ENCODE peak calls at places on chromosome X, in six cellular contexts. One of them, this sample, is unnamed.

GRCh38 chrX:137195991-137196390 is 162.2 kb upstream of the GPR101 start:
- DNase-seq in H1: no peak
- DNase-seq in K562: no peak
- DNase-seq in GM12878: no peak
- DNase-seq in HepG2: no peak
- DNase-seq in SK-N-SH: no peak
- DNase-seq in this sample: no peak

GRCh38 chrX:21960569-21960968 is 20.1 kb downstream of the SMS start:
- DNase-seq in H1: no peak
- DNase-seq in K562: peak
- DNase-seq in GM12878: no peak
- DNase-seq in HepG2: peak
- DNase-seq in SK-N-SH: no peak
- DNase-seq in this sample: no peak

GRCh38 chrX:108735680-108736508 is 469 bp downstream of the IRS4 start:
- DNase-seq in H1: no peak
- DNase-seq in K562: no peak
- DNase-seq in GM12878: no peak
- DNase-seq in HepG2: no peak
- DNase-seq in SK-N-SH: peak
- DNase-seq in this sample: no peak

GRCh38 chrX:140524556-140524955 is 19.7 kb upstream of the SOX3 start:
- DNase-seq in H1: no peak
- DNase-seq in K562: no peak
- DNase-seq in GM12878: no peak
- DNase-seq in HepG2: no peak
- DNase-seq in SK-N-SH: no peak
- DNase-seq in this sample: peak

GRCh38 chrX:119015407-119016242 is 41.2 kb downstream of the LONRF3 start:
- DNase-seq in H1: no peak
- DNase-seq in K562: no peak
- DNase-seq in GM12878: peak
- DNase-seq in HepG2: no peak
- DNase-seq in SK-N-SH: no peak
- DNase-seq in this sample: peak

GRCh38 chrX:107747596-107748161 is 27.9 kb downstream of the TSC22D3 start:
- DNase-seq in H1: no peak
- DNase-seq in K562: no peak
- DNase-seq in GM12878: no peak
- DNase-seq in HepG2: no peak
- DNase-seq in SK-N-SH: no peak
- DNase-seq in this sample: peak

GRCh38 chrX:130082244-130083106 is 27.8 kb downstream of the ELF4 start:
- DNase-seq in H1: no peak
- DNase-seq in K562: peak
- DNase-seq in GM12878: no peak
- DNase-seq in HepG2: no peak
- DNase-seq in SK-N-SH: no peak
- DNase-seq in this sample: no peak

GRCh38 chrX:94831364-94831763 is 1157.4 kb downstream of the FAM133A start:
- DNase-seq in H1: no peak
- DNase-seq in K562: no peak
- DNase-seq in GM12878: no peak
- DNase-seq in HepG2: no peak
- DNase-seq in SK-N-SH: peak
- DNase-seq in this sample: peak

GRCh38 chrX:33339219-33339618 is 127.9 kb upstream of the DMD start:
- DNase-seq in H1: no peak
- DNase-seq in K562: no peak
- DNase-seq in GM12878: no peak
- DNase-seq in HepG2: no peak
- DNase-seq in SK-N-SH: no peak
- DNase-seq in this sample: peak

GRCh38 chrX:141917801-141918200 is 14.1 kb downstream of the MAGEC1 start:
- DNase-seq in H1: no peak
- DNase-seq in K562: no peak
- DNase-seq in GM12878: no peak
- DNase-seq in HepG2: no peak
- DNase-seq in SK-N-SH: no peak
- DNase-seq in this sample: no peak

GRCh38 chrX:133151320-133151719 is 54.4 kb upstream of the USP26 start:
- DNase-seq in H1: no peak
- DNase-seq in K562: no peak
- DNase-seq in GM12878: no peak
- DNase-seq in HepG2: peak
- DNase-seq in SK-N-SH: no peak
- DNase-seq in this sample: no peak

GRCh38 chrX:9503261-9503660 is 38.4 kb downstream of the TBL1X start:
- DNase-seq in H1: no peak
- DNase-seq in K562: no peak
- DNase-seq in GM12878: no peak
- DNase-seq in HepG2: no peak
- DNase-seq in SK-N-SH: no peak
- DNase-seq in this sample: no peak

GRCh38 chrX:104469771-104470170 is 96.2 kb upstream of the IL1RAPL2 start:
- DNase-seq in H1: no peak
- DNase-seq in K562: no peak
- DNase-seq in GM12878: no peak
- DNase-seq in HepG2: no peak
- DNase-seq in SK-N-SH: no peak
- DNase-seq in this sample: no peak

GRCh38 chrX:25012793-25013592 is 2.8 kb downstream of the ARX start:
- DNase-seq in H1: no peak
- DNase-seq in K562: no peak
- DNase-seq in GM12878: no peak
- DNase-seq in HepG2: no peak
- DNase-seq in SK-N-SH: peak
- DNase-seq in this sample: no peak

GRCh38 chrX:103310592-103311400 is at the start of gene BEX2:
- DNase-seq in H1: peak
- DNase-seq in K562: peak
- DNase-seq in GM12878: no peak
- DNase-seq in HepG2: no peak
- DNase-seq in SK-N-SH: peak
- DNase-seq in this sample: no peak

GRCh38 chrX:40360557-40360956 is 220.2 kb upstream of the ATP6AP2 start:
- DNase-seq in H1: no peak
- DNase-seq in K562: no peak
- DNase-seq in GM12878: no peak
- DNase-seq in HepG2: no peak
- DNase-seq in SK-N-SH: no peak
- DNase-seq in this sample: no peak

GRCh38 chrX:27675493-27675892 is 85.3 kb downstream of the DCAF8L2 start:
- DNase-seq in H1: no peak
- DNase-seq in K562: no peak
- DNase-seq in GM12878: no peak
- DNase-seq in HepG2: no peak
- DNase-seq in SK-N-SH: no peak
- DNase-seq in this sample: peak

GRCh38 chrX:103615781-103616180 is 8.0 kb downstream of the TCEAL3 start:
- DNase-seq in H1: no peak
- DNase-seq in K562: no peak
- DNase-seq in GM12878: no peak
- DNase-seq in HepG2: no peak
- DNase-seq in SK-N-SH: no peak
- DNase-seq in this sample: peak

GRCh38 chrX:149284616-149285015 is 220.5 kb downstream of the IDS start:
- DNase-seq in H1: no peak
- DNase-seq in K562: no peak
- DNase-seq in GM12878: no peak
- DNase-seq in HepG2: no peak
- DNase-seq in SK-N-SH: no peak
- DNase-seq in this sample: no peak

GRCh38 chrX:136768469-136769084 is 12.2 kb downstream of the ARHGEF6 start:
- DNase-seq in H1: peak
- DNase-seq in K562: peak
- DNase-seq in GM12878: no peak
- DNase-seq in HepG2: no peak
- DNase-seq in SK-N-SH: peak
- DNase-seq in this sample: peak

GRCh38 chrX:72569786-72570185 is 2.9 kb downstream of the HDAC8 start:
- DNase-seq in H1: no peak
- DNase-seq in K562: no peak
- DNase-seq in GM12878: no peak
- DNase-seq in HepG2: no peak
- DNase-seq in SK-N-SH: no peak
- DNase-seq in this sample: peak

GRCh38 chrX:131792356-131792749 is 230.7 kb upstream of the STK26 start:
- DNase-seq in H1: no peak
- DNase-seq in K562: no peak
- DNase-seq in GM12878: peak
- DNase-seq in HepG2: no peak
- DNase-seq in SK-N-SH: peak
- DNase-seq in this sample: peak

GRCh38 chrX:101803451-101803850 is 128.4 kb downstream of the ZMAT1 start:
- DNase-seq in H1: no peak
- DNase-seq in K562: no peak
- DNase-seq in GM12878: no peak
- DNase-seq in HepG2: no peak
- DNase-seq in SK-N-SH: no peak
- DNase-seq in this sample: peak

GRCh38 chrX:40465735-40466551 is 114.8 kb upstream of the ATP6AP2 start:
- DNase-seq in H1: no peak
- DNase-seq in K562: peak
- DNase-seq in GM12878: no peak
- DNase-seq in HepG2: no peak
- DNase-seq in SK-N-SH: no peak
- DNase-seq in this sample: no peak

GRCh38 chrX:135572436-135572835 is 52.0 kb downstream of the INTS6L start:
- DNase-seq in H1: no peak
- DNase-seq in K562: no peak
- DNase-seq in GM12878: no peak
- DNase-seq in HepG2: no peak
- DNase-seq in SK-N-SH: peak
- DNase-seq in this sample: peak

GRCh38 chrX:42241421-42241820 is 318.1 kb upstream of the CASK start:
- DNase-seq in H1: no peak
- DNase-seq in K562: no peak
- DNase-seq in GM12878: no peak
- DNase-seq in HepG2: no peak
- DNase-seq in SK-N-SH: no peak
- DNase-seq in this sample: no peak

GRCh38 chrX:42567268-42567667 is 210.7 kb downstream of the PPP1R2C start:
- DNase-seq in H1: no peak
- DNase-seq in K562: no peak
- DNase-seq in GM12878: no peak
- DNase-seq in HepG2: no peak
- DNase-seq in SK-N-SH: no peak
- DNase-seq in this sample: no peak

GRCh38 chrX:148755111-148755510 is 254.7 kb downstream of the AFF2 start:
- DNase-seq in H1: no peak
- DNase-seq in K562: no peak
- DNase-seq in GM12878: no peak
- DNase-seq in HepG2: no peak
- DNase-seq in SK-N-SH: no peak
- DNase-seq in this sample: no peak

GRCh38 chrX:18674417-18674787 is 2.5 kb upstream of the RS1 start:
- DNase-seq in H1: no peak
- DNase-seq in K562: peak
- DNase-seq in GM12878: no peak
- DNase-seq in HepG2: no peak
- DNase-seq in SK-N-SH: peak
- DNase-seq in this sample: no peak
- TF ChIP-seq RFX5 in H1: no peak
- TF ChIP-seq RFX5 in K562: no peak
- TF ChIP-seq RFX5 in GM12878: no peak
- TF ChIP-seq RFX5 in HepG2: no peak
- TF ChIP-seq RFX5 in SK-N-SH: no peak
- TF ChIP-seq RFX5 in this sample: no peak

DNA sequence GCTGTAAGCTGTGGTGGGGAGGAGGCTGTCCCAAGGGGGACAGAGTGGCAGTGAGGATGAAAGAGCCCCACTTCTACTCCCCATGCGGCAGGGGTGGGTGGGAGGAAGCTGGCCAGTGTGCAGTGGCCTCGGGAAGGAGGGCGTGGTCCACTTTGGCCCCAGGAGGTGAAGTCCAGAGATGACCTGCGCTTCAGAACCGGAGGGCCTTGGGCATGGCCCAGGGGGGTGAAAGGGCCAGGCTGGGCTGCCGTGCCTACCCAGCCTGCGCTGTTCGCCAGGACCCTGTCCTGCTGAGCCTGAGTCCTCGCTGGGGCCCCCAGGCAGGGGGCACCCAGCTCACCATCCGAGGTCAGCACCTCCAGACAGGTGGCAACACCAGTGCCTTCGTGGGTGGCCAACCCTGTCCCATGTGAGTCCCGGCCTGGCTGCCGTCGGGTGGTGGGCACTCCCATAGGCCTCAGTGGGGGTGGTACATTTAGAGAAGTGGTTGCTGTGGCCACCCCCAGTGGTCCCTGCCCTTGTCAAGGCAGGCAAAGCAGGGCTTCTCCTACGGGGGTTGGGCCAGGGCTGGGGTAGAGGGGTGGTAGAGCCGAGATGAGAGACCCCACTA is 8.1 kb upstream of the SRPK3 start:
- DNase-seq in H1: no peak
- DNase-seq in K562: no peak
- DNase-seq in GM12878: no peak
- DNase-seq in HepG2: no peak
- DNase-seq in SK-N-SH: peak
- DNase-seq in this sample: no peak
- H3K4me3 ChIP-seq in H1: no peak
- H3K4me3 ChIP-seq in K562: no peak
- H3K4me3 ChIP-seq in GM12878: no peak
- H3K4me3 ChIP-seq in HepG2: no peak
- H3K4me3 ChIP-seq in SK-N-SH: no peak
- H3K4me3 ChIP-seq in this sample: no peak

GRCh38 chrX:154482786-154483185 is 3.6 kb downstream of the UBL4A start:
- DNase-seq in H1: no peak
- DNase-seq in K562: peak
- DNase-seq in GM12878: no peak
- DNase-seq in HepG2: no peak
- DNase-seq in SK-N-SH: no peak
- DNase-seq in this sample: no peak

GRCh38 chrX:154481195-154481594 is 2.1 kb upstream of the LAGE3 start:
- DNase-seq in H1: no peak
- DNase-seq in K562: no peak
- DNase-seq in GM12878: no peak
- DNase-seq in HepG2: no peak
- DNase-seq in SK-N-SH: no peak
- DNase-seq in this sample: no peak

GRCh38 chrX:154484255-154485149 is 1.9 kb downstream of the UBL4A start:
- DNase-seq in H1: no peak
- DNase-seq in K562: peak
- DNase-seq in GM12878: no peak
- DNase-seq in HepG2: no peak
- DNase-seq in SK-N-SH: no peak
- DNase-seq in this sample: no peak

GRCh38 chrX:154483325-154483724 is 3.1 kb downstream of the UBL4A start:
- DNase-seq in H1: no peak
- DNase-seq in K562: no peak
- DNase-seq in GM12878: no peak
- DNase-seq in HepG2: no peak
- DNase-seq in SK-N-SH: no peak
- DNase-seq in this sample: no peak

GRCh38 chrX:154481911-154482601 is 3.0 kb upstream of the LAGE3 start:
- DNase-seq in H1: no peak
- DNase-seq in K562: no peak
- DNase-seq in GM12878: no peak
- DNase-seq in HepG2: no peak
- DNase-seq in SK-N-SH: no peak
- DNase-seq in this sample: no peak
- H2AFZ ChIP-seq in H1: no peak
- H2AFZ ChIP-seq in K562: peak
- H2AFZ ChIP-seq in GM12878: no peak
- H2AFZ ChIP-seq in HepG2: no peak
- H2AFZ ChIP-seq in SK-N-SH: no peak
- H2AFZ ChIP-seq in this sample: no peak

GRCh38 chrX:44747317-44747716 is 96.5 kb upstream of the DUSP21 start:
- DNase-seq in H1: no peak
- DNase-seq in K562: no peak
- DNase-seq in GM12878: no peak
- DNase-seq in HepG2: no peak
- DNase-seq in SK-N-SH: no peak
- DNase-seq in this sample: no peak
- TF ChIP-seq RFX5 in H1: no peak
- TF ChIP-seq RFX5 in K562: no peak
- TF ChIP-seq RFX5 in GM12878: no peak
- TF ChIP-seq RFX5 in HepG2: no peak
- TF ChIP-seq RFX5 in SK-N-SH: no peak
- TF ChIP-seq RFX5 in this sample: no peak

This sample was measured in IMR-90.